ENCODE peak calls at places on chromosomes 4 and X, in nine cellular contexts. N, R, G, C, H, B, Z, K and J are unnamed samples.

GRCh38 chr4:150242820-150243458 is 164.7 kb downstream of the DCLK2 start:
- DNase-seq in N (peak), R (no peak), G (no peak), C (no peak), H (no peak), B (no peak), Z (no peak), K (peak), J (no peak)

GRCh38 chr4:108821056-108821925 is 58.4 kb upstream of the ETNPPL start:
- DNase-seq in N (peak), R (no peak), G (no peak), C (no peak), H (no peak), B (no peak), Z (no peak), K (no peak), J (no peak)

GRCh38 chr4:88352062-88352461 is 26.6 kb upstream of the HERC6 start:
- DNase-seq in N (peak), R (no peak), G (no peak), C (no peak), H (no peak), B (no peak), Z (no peak), K (peak), J (no peak)

GRCh38 chrX:49106930-49107329 is 16.6 kb downstream of the GPKOW start:
- DNase-seq in N (peak), R (no peak), G (no peak), C (no peak), H (no peak), B (no peak), Z (no peak), K (peak), J (peak)

GRCh38 chrX:48971325-48972213 is at the start of gene KCND1:
- DNase-seq in N (peak), R (no peak), G (no peak), C (no peak), H (no peak), B (no peak), Z (no peak), K (no peak), J (no peak)

GRCh38 chr4:82630079-82630478 is 68.3 kb upstream of the TMEM150C start:
- DNase-seq in N (no peak), R (no peak), G (no peak), C (no peak), H (no peak), B (no peak), Z (no peak), K (no peak), J (no peak)

GRCh38 chrX:31608651-31609050 is 536.8 kb upstream of the FTHL17 start:
- DNase-seq in N (no peak), R (no peak), G (no peak), C (no peak), H (no peak), B (no peak), Z (no peak), K (no peak), J (no peak)

GRCh38 chr4:16029886-16030285 is 53.9 kb downstream of the PROM1 start:
- DNase-seq in N (no peak), R (no peak), G (no peak), C (no peak), H (no peak), B (no peak), Z (no peak), K (no peak), J (no peak)

GRCh38 chr4:155402941-155403340 is 26.2 kb upstream of the MAP9 start:
- DNase-seq in N (no peak), R (no peak), G (no peak), C (no peak), H (no peak), B (no peak), Z (no peak), K (no peak), J (peak)